ENCODE peak calls at places on chromosomes 6 and 20, in seven cellular contexts. F is right lobe of liver, H is stomach, S is adrenal gland, E is breast epithelium, A is lower leg skin, M is HepG2. Q is an unnamed sample.
A peak's percentile ranks its signal among the peaks of the same experiment; 100 is the strongest.

GRCh38 chr20:57651977-57652864 is 32.0 kb upstream of the ZBP1 start:
- DNase-seq in F (peak; percentile 39), H (peak; percentile 23), S (peak; percentile 43), E (no peak), A (peak; percentile 84), M (no peak), Q (no peak)

GRCh38 chr6:96907498-96907897 is 9.8 kb upstream of the NDUFAF4 start:
- DNase-seq in F (no peak), H (no peak), S (no peak), E (no peak), A (no peak), M (no peak), Q (no peak)

GRCh38 chr6:15089569-15090144 is 156.2 kb upstream of the JARID2 start:
- DNase-seq in F (no peak), H (peak; percentile 68), S (peak; percentile 75), E (peak; percentile 79), A (peak; percentile 85), M (no peak), Q (peak; percentile 21)

GRCh38 chr6:145798530-145798929 is 16.1 kb downstream of the FBXO30 start:
- DNase-seq in F (no peak), H (no peak), S (no peak), E (no peak), A (no peak), M (no peak), Q (no peak)

GRCh38 chr6:42935322-42935721 is 6.0 kb downstream of the CNPY3 start:
- DNase-seq in F (no peak), H (no peak), S (no peak), E (no peak), A (no peak), M (no peak), Q (no peak)

GRCh38 chr6:45502446-45502845 is 124.7 kb upstream of the SUPT3H start:
- DNase-seq in F (no peak), H (no peak), S (no peak), E (no peak), A (no peak), M (no peak), Q (no peak)

GRCh38 chr6:43838276-43839036 is 68.4 kb downstream of the VEGFA start:
- DNase-seq in F (peak; percentile 64), H (peak; percentile 57), S (peak; percentile 90), E (peak; percentile 24), A (no peak), M (peak; percentile 41), Q (peak; percentile 23)

GRCh38 chr6:136751478-136751956 is 40.8 kb downstream of the MAP3K5 start:
- DNase-seq in F (no peak), H (no peak), S (no peak), E (no peak), A (no peak), M (no peak), Q (no peak)

GRCh38 chr6:107690864-107691661 is 133.1 kb downstream of the SCML4 start:
- DNase-seq in F (no peak), H (no peak), S (peak; percentile 29), E (no peak), A (peak; percentile 66), M (no peak), Q (no peak)

GRCh38 chr6:163369628-163370365 is 44.7 kb upstream of the QKI start:
- DNase-seq in F (no peak), H (no peak), S (no peak), E (no peak), A (no peak), M (no peak), Q (no peak)

GRCh38 chr6:26577720-26578072 is 19.1 kb upstream of the ABT1 start:
- DNase-seq in F (no peak), H (no peak), S (no peak), E (no peak), A (no peak), M (no peak), Q (no peak)

GRCh38 chr6:33279971-33280511 is 3.1 kb downstream of the B3GALT4 start:
- DNase-seq in F (no peak), H (no peak), S (no peak), E (no peak), A (no peak), M (peak; percentile 93), Q (peak; percentile 65)

GRCh38 chr6:16179970-16180431 is 51.1 kb downstream of the MYLIP start:
- DNase-seq in F (no peak), H (no peak), S (no peak), E (no peak), A (no peak), M (no peak), Q (no peak)

GRCh38 chr6:26020983-26021349 is 58.4 kb downstream of the TRIM38 start:
- DNase-seq in F (peak; percentile 68), H (peak; percentile 64), S (peak; percentile 88), E (peak; percentile 60), A (peak; percentile 92), M (no peak), Q (no peak)

GRCh38 chr6:55902796-55903195 is 27.4 kb upstream of the BMP5 start:
- DNase-seq in F (no peak), H (no peak), S (no peak), E (no peak), A (no peak), M (no peak), Q (no peak)

GRCh38 chr6:53546256-53546655 is 1.4 kb upstream of the GCLC start:
- DNase-seq in F (no peak), H (no peak), S (no peak), E (no peak), A (no peak), M (no peak), Q (no peak)

GRCh38 chr6:34985236-34985635 is 96.2 kb downstream of the ANKS1A start:
- DNase-seq in F (no peak), H (no peak), S (no peak), E (no peak), A (no peak), M (no peak), Q (no peak)

GRCh38 chr6:16130932-16131387 is 2.1 kb downstream of the MYLIP start:
- DNase-seq in F (no peak), H (peak; percentile 49), S (peak; percentile 73), E (peak; percentile 41), A (no peak), M (peak; percentile 72), Q (peak; percentile 62)

GRCh38 chr20:22577515-22578220 is 6.7 kb downstream of the FOXA2 start:
- DNase-seq in F (peak; percentile 58), H (peak; percentile 73), S (no peak), E (no peak), A (no peak), M (peak; percentile 52), Q (no peak)

GRCh38 chr20:13008761-13009681 is at the start of gene SPTLC3:
- DNase-seq in F (peak; percentile 78), H (peak; percentile 48), S (peak; percentile 65), E (peak; percentile 38), A (no peak), M (peak; percentile 56), Q (no peak)

GRCh38 chr20:37316775-37317170 is 27.3 kb downstream of the MANBAL start:
- DNase-seq in F (no peak), H (no peak), S (no peak), E (no peak), A (no peak), M (no peak), Q (no peak)

GRCh38 chr6:113842165-113842564 is 15.0 kb upstream of the MARCKS start:
- DNase-seq in F (no peak), H (no peak), S (no peak), E (no peak), A (no peak), M (no peak), Q (no peak)

GRCh38 chr6:41630069-41630468 is 8.2 kb upstream of the MDFI start:
- DNase-seq in F (no peak), H (no peak), S (no peak), E (no peak), A (no peak), M (no peak), Q (no peak)

GRCh38 chr6:41634657-41635056 is 3.6 kb upstream of the MDFI start:
- DNase-seq in F (no peak), H (no peak), S (no peak), E (no peak), A (no peak), M (no peak), Q (no peak)

GRCh38 chr6:41635365-41635764 is 2.9 kb upstream of the MDFI start:
- DNase-seq in F (no peak), H (no peak), S (no peak), E (no peak), A (no peak), M (no peak), Q (no peak)

GRCh38 chr6:41630946-41631345 is 7.3 kb upstream of the MDFI start:
- DNase-seq in F (no peak), H (no peak), S (no peak), E (no peak), A (no peak), M (no peak), Q (no peak)

GRCh38 chr6:41633235-41633634 is 5.0 kb upstream of the MDFI start:
- DNase-seq in F (no peak), H (no peak), S (no peak), E (no peak), A (no peak), M (no peak), Q (no peak)
- H3K4me3 ChIP-seq in F (no peak overlapping the region), H (no peak overlapping the region), S (no peak overlapping the region), E (no peak overlapping the region), A (no peak overlapping the region), M (no peak overlapping the region), Q (no peak overlapping the region)

GRCh38 chr6:12075067-12075563 is 63.0 kb downstream of the HIVEP1 start:
- DNase-seq in F (no peak), H (no peak), S (no peak), E (no peak), A (no peak), M (peak; percentile 9), Q (no peak)
- TF ChIP-seq CTCF in F (peak; percentile 41), H (peak; percentile 39), S (peak; percentile 33), E (no peak), A (no peak), M (peak; percentile 63), Q (no peak)

DNA sequence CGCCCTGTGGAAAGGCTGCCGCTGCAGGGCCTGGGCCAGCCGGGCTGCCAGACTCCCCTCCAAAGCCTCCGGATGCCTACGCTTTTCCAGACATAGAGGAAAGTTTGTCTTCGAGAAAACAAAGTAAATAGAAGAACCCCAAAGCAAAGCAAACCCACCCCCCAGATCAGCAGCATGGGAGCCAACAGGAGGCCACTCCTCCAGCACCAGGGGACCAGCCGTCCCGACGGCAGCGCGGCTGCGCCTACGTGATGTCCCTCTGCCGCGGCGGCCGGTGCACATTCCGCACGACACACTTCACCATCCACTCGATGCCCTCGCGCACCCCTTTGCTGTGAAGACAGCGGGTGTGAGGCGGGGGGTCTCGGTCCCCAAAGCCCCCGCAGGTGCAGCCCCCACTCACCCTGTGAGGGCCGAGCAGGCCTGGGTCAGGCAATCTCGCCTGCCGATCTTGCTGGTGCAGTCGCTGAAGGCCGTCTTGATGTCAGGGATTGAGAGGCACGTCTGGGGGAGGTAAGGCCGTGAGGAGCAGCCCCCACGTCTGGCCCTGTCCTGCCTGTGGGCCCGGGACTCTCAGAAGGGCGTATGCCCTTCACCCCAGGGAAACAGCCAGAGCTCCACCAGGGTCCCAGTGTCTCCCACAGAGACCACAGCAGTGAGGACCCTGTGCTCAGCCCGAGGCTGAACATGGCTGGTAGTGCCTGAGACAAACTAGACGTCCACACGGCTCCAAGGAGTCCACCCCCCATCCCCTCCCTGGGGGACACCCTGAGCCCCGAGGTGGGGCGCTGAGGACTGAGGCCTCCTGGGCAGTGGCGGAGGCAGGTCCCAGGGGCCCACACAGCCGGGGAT is 4.0 kb downstream of the TNFRSF6B start:
- DNase-seq in F (peak; percentile 42), H (no peak), S (peak; percentile 55), E (no peak), A (no peak), M (no peak), Q (peak; percentile 15)
- TF ChIP-seq POLR2A in F (no peak), H (no peak), S (no peak), E (no peak), A (no peak), M (no peak), Q (no peak)

GRCh38 chr6:167093922-167094432 is 28.9 kb upstream of the CCR6 start:
- DNase-seq in F (no peak), H (no peak), S (no peak), E (no peak), A (no peak), M (no peak), Q (no peak)
- H3K4me3 ChIP-seq in F (no peak overlapping the region), H (peak overlapping the region; percentile 11), S (no peak overlapping the region), E (peak overlapping the region; percentile 48), A (no peak overlapping the region), M (no peak overlapping the region), Q (no peak overlapping the region)